ENCODE peak calls at places on chromosomes 1 and 21, in four cellular contexts. U, T, S and E are unnamed samples.
A peak's percentile ranks its signal among the peaks of the same experiment; 100 is the strongest.

GRCh38 chr21:44503901-44504399 is 36.0 kb downstream of the KRTAP10-1 start:
- DNase-seq in U (no peak), S (no peak), T (no peak), E (no peak)

GRCh38 chr1:110237406-110238152 is 27.5 kb downstream of the KCNC4 start:
- DNase-seq in U (peak; percentile 20), S (no peak), T (no peak), E (no peak)

GRCh38 chr1:22323846-22324504 is 127.7 kb upstream of the ZBTB40 start:
- DNase-seq in T (no peak), S (no peak), U (no peak), E (no peak)

GRCh38 chr1:12669529-12670068 is 25.7 kb downstream of the AADACL4 start:
- DNase-seq in U (no peak), S (no peak), T (no peak), E (no peak)

GRCh38 chr1:183093821-183094287 is 70.6 kb downstream of the LAMC1 start:
- DNase-seq in U (no peak), T (peak; percentile 24), S (no peak), E (no peak)

GRCh38 chr1:42943166-42943565 is 15.5 kb downstream of the SLC2A1 start:
- DNase-seq in S (no peak), T (peak; percentile 68), U (peak; percentile 36), E (no peak)

GRCh38 chr1:42423621-42424200 is 32.1 kb downstream of the ZMYND12 start:
- DNase-seq in T (no peak), S (no peak), U (no peak), E (no peak)

GRCh38 chr1:240000634-240001033 is 91.0 kb upstream of the FMN2 start:
- DNase-seq in S (no peak), U (no peak), T (no peak), E (no peak)

GRCh38 chr1:231420959-231421615 is 1.0 kb downstream of the EGLN1 start:
- DNase-seq in U (peak; percentile 83), S (no peak), T (no peak), E (no peak)

GRCh38 chr1:94734963-94735899 is 84.9 kb upstream of the SLC44A3 start:
- DNase-seq in U (peak; percentile 20), S (no peak), T (no peak), E (peak; percentile 31)

GRCh38 chr1:29100487-29100886 is 23.2 kb downstream of the TMEM200B start:
- DNase-seq in U (no peak), S (no peak), T (no peak), E (no peak)

GRCh38 chr1:119660253-119661078 is 12.4 kb upstream of the ZNF697 start:
- DNase-seq in T (no peak), S (no peak), U (no peak), E (no peak)

GRCh38 chr1:173341307-173341706 is 134.2 kb upstream of the TNFSF4 start:
- DNase-seq in S (no peak), U (no peak), T (no peak), E (no peak)

GRCh38 chr1:209158851-209159250 is 424.7 kb upstream of the CAMK1G start:
- DNase-seq in S (no peak), U (no peak), T (no peak), E (no peak)

GRCh38 chr1:201270616-201271390 is 12.5 kb upstream of the PKP1 start:
- DNase-seq in T (no peak), S (no peak), U (no peak), E (no peak)

GRCh38 chr1:102872526-102872925 is 235.8 kb downstream of the COL11A1 start:
- DNase-seq in T (no peak), S (no peak), U (no peak), E (no peak)

GRCh38 chr1:180975551-180975950 is 47.1 kb downstream of the STX6 start:
- DNase-seq in T (no peak), S (no peak), U (no peak), E (no peak)

GRCh38 chr1:155859881-155860841 is 794 bp downstream of the SYT11 start:
- DNase-seq in U (peak; percentile 84), T (no peak), S (no peak), E (no peak)

GRCh38 chr1:165290143-165290542 is 66.4 kb downstream of the LMX1A start:
- DNase-seq in S (no peak), U (no peak), T (no peak), E (no peak)

GRCh38 chr1:89999628-90000027 is 4.7 kb downstream of the ZNF326 start:
- DNase-seq in T (no peak), S (no peak), U (no peak), E (no peak)

GRCh38 chr1:159055181-159055621 is 21.4 kb downstream of the AIM2 start:
- DNase-seq in S (no peak), T (no peak), U (no peak), E (no peak)

GRCh38 chr21:35086357-35086756 is 37.3 kb upstream of the RUNX1 start:
- DNase-seq in S (no peak), T (no peak), U (no peak), E (no peak)

GRCh38 chr21:38286739-38287426 is 30.1 kb downstream of the KCNJ15 start:
- DNase-seq in S (no peak), U (no peak), T (no peak), E (no peak)

GRCh38 chr1:113199718-113200455 is 126.9 kb downstream of the LRIG2 start:
- DNase-seq in T (no peak), S (no peak), U (peak; percentile 38), E (no peak)

GRCh38 chr1:6861075-6861724 is 75.9 kb downstream of the CAMTA1 start:
- DNase-seq in U (no peak), T (no peak), S (peak; percentile 44), E (no peak)

GRCh38 chr1:6857831-6858230 is 72.6 kb downstream of the CAMTA1 start:
- DNase-seq in U (no peak), T (no peak), S (no peak), E (no peak)

GRCh38 chr1:6860401-6860800 is 75.1 kb downstream of the CAMTA1 start:
- DNase-seq in U (peak; percentile 13), T (peak; percentile 24), S (no peak), E (no peak)

GRCh38 chr1:6859415-6860343 is 74.4 kb downstream of the CAMTA1 start:
- DNase-seq in S (no peak), U (peak; percentile 10), T (peak; percentile 73), E (no peak)

GRCh38 chr1:6858586-6858985 is 73.3 kb downstream of the CAMTA1 start:
- DNase-seq in S (no peak), T (no peak), U (no peak), E (no peak)
- TF ChIP-seq EGR1 in S (no peak), T (no peak), U (no peak), E (no peak)

GRCh38 chr1:237011432-237011831 is 7.2 kb upstream of the MT1HL1 start:
- DNase-seq in T (no peak), S (no peak), U (no peak), E (no peak)

GRCh38 chr1:237012361-237012760 is 8.1 kb upstream of the MT1HL1 start:
- DNase-seq in U (no peak), T (no peak), S (no peak), E (no peak)

GRCh38 chr1:237013608-237014007 is 9.4 kb upstream of the MT1HL1 start:
- DNase-seq in S (no peak), U (no peak), T (no peak), E (no peak)

GRCh38 chr1:237016626-237017025 is 12.4 kb upstream of the MT1HL1 start:
- DNase-seq in T (no peak), S (no peak), U (no peak), E (no peak)

DNA sequence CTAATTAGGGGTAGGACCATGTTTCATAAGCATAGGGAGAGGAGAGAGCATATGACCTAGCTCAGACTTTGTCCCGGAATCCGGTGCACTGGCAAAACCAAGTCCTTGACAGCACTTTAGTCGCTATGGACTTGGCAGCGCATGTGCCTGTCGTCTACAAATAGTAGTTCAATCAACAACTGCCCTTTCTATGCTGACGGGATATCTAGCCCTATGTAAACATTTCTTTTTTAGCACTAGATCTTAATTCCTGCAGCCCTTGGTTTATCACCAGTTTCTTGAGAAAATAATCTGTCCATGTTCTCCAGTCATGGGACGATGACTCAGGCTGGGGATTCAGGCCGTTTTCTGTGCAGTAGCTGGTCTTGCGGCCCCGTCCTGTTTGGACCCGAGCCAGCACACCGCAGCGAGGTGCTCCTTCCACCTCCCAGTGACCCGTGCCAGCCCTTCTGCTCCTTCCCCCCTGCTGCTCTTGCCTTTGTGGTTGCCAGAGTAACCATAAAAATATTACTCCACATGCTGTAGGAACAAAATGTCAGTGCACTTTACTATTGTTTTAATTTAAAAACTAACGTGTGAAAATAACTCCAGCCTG is 8.6 kb upstream of the MT1HL1 start:
- DNase-seq in S (no peak), T (no peak), U (peak; percentile 86), E (no peak)
- TF ChIP-seq JUND in S (no peak), T (no peak), U (peak; percentile 91), E (no peak)

GRCh38 chr1:23807453-23807852 is 6.9 kb upstream of the GALE start:
- DNase-seq in U (peak; percentile 67), T (no peak), S (no peak), E (no peak)
- TF ChIP-seq EGR1 in U (no peak), T (no peak), S (no peak), E (no peak)

GRCh38 chr1:15329481-15329815 is 80.2 kb upstream of the EFHD2 start:
- DNase-seq in T (no peak), U (no peak), S (no peak), E (no peak)

GRCh38 chr1:15330028-15330427 is 79.7 kb upstream of the EFHD2 start:
- DNase-seq in U (no peak), S (no peak), T (no peak), E (no peak)

GRCh38 chr1:15328785-15329480 is 80.8 kb upstream of the EFHD2 start:
- DNase-seq in U (peak; percentile 79), S (no peak), T (no peak), E (no peak)

GRCh38 chr1:15326691-15327530 is 79.9 kb downstream of the FHAD1 start:
- DNase-seq in T (no peak), S (no peak), U (peak; percentile 25), E (no peak)

DNA sequence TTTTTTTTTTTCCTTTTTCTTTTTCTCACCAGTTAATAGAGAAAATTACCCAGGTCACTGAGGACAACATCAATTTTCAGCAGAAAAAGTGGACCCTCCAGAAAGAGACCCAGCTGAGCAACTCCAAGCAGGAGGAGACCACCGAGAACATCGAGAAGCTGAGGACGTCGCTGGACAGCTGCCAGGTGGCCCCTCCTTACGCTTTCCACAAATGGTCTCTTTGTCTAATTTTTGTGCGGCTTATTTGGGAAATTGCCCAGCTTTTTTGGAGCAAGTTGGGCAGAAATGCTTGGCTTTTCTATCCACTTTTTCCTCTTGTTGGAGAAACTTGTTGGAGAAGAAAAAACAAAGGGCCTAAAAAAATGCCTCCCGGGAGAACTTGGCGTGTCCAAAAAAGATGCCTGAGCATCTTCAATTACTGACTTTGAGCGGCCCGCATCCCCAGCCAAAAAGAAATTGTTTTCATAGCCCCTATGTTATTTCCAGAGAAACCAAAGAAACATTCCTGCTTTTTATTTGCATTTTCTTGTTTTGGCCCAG is 81.3 kb downstream of the FHAD1 start:
- DNase-seq in U (no peak), S (no peak), T (no peak), E (no peak)
- TF ChIP-seq JUND in U (no peak), S (no peak), T (no peak), E (no peak)

GRCh38 chr1:3072178-3072947 is 3.4 kb downstream of the PRDM16 start:
- DNase-seq in U (no peak), S (no peak), T (no peak), E (no peak)
- TF ChIP-seq EGR1 in U (no peak), S (no peak), T (no peak), E (no peak)